ENCODE peak calls at places on chromosomes 4 and X, in ten cellular contexts. One of them, this sample, is unnamed.

GRCh38 chr4:80071643-80072606 is 1.1 kb downstream of the ANTXR2 start:
- DNase-seq in WERI-Rb-1: peak
- DNase-seq in A673: peak
- DNase-seq in upper lobe of right lung: peak
- DNase-seq in spleen: peak
- DNase-seq in tibial nerve: peak
- DNase-seq in uterus: peak
- DNase-seq in AG09309: no peak
- DNase-seq in psoas muscle: peak
- DNase-seq in fibroblast of lung: peak
- DNase-seq in this sample: peak

GRCh38 chr4:77734928-77735327 is 84.2 kb downstream of the CNOT6L start:
- DNase-seq in WERI-Rb-1: no peak
- DNase-seq in A673: peak
- DNase-seq in upper lobe of right lung: no peak
- DNase-seq in spleen: no peak
- DNase-seq in tibial nerve: no peak
- DNase-seq in uterus: no peak
- DNase-seq in AG09309: peak
- DNase-seq in psoas muscle: no peak
- DNase-seq in fibroblast of lung: peak
- DNase-seq in this sample: peak

GRCh38 chr4:168511780-168512467 is 15.1 kb downstream of the PALLD start:
- DNase-seq in WERI-Rb-1: no peak
- DNase-seq in A673: no peak
- DNase-seq in upper lobe of right lung: no peak
- DNase-seq in spleen: peak
- DNase-seq in tibial nerve: no peak
- DNase-seq in uterus: no peak
- DNase-seq in AG09309: no peak
- DNase-seq in psoas muscle: no peak
- DNase-seq in fibroblast of lung: no peak
- DNase-seq in this sample: no peak

GRCh38 chrX:72676465-72676864 is 37.6 kb downstream of the PHKA1 start:
- DNase-seq in WERI-Rb-1: no peak
- DNase-seq in A673: no peak
- DNase-seq in upper lobe of right lung: no peak
- DNase-seq in spleen: no peak
- DNase-seq in tibial nerve: no peak
- DNase-seq in uterus: no peak
- DNase-seq in AG09309: no peak
- DNase-seq in psoas muscle: no peak
- DNase-seq in fibroblast of lung: no peak
- DNase-seq in this sample: no peak

GRCh38 chr4:661856-662761 is 12.0 kb downstream of the ATP5ME start:
- DNase-seq in WERI-Rb-1: no peak
- DNase-seq in A673: no peak
- DNase-seq in upper lobe of right lung: no peak
- DNase-seq in spleen: peak
- DNase-seq in tibial nerve: no peak
- DNase-seq in uterus: no peak
- DNase-seq in AG09309: no peak
- DNase-seq in psoas muscle: peak
- DNase-seq in fibroblast of lung: no peak
- DNase-seq in this sample: no peak

GRCh38 chr4:74230902-74231499 is 73.1 kb downstream of the MTHFD2L start:
- DNase-seq in WERI-Rb-1: no peak
- DNase-seq in A673: peak
- DNase-seq in upper lobe of right lung: no peak
- DNase-seq in spleen: no peak
- DNase-seq in tibial nerve: no peak
- DNase-seq in uterus: no peak
- DNase-seq in AG09309: peak
- DNase-seq in psoas muscle: no peak
- DNase-seq in fibroblast of lung: peak
- DNase-seq in this sample: peak

GRCh38 chrX:17931855-17932254 is 70.8 kb upstream of the RAI2 start:
- DNase-seq in WERI-Rb-1: no peak
- DNase-seq in A673: no peak
- DNase-seq in upper lobe of right lung: no peak
- DNase-seq in spleen: no peak
- DNase-seq in tibial nerve: no peak
- DNase-seq in uterus: no peak
- DNase-seq in AG09309: no peak
- DNase-seq in psoas muscle: no peak
- DNase-seq in fibroblast of lung: no peak
- DNase-seq in this sample: no peak

GRCh38 chr4:134885436-134885835 is 683.8 kb upstream of the PABPC4L start:
- DNase-seq in WERI-Rb-1: no peak
- DNase-seq in A673: no peak
- DNase-seq in upper lobe of right lung: no peak
- DNase-seq in spleen: no peak
- DNase-seq in tibial nerve: no peak
- DNase-seq in uterus: no peak
- DNase-seq in AG09309: no peak
- DNase-seq in psoas muscle: no peak
- DNase-seq in fibroblast of lung: no peak
- DNase-seq in this sample: peak

GRCh38 chrX:71301195-71301924 is at the start of gene ITGB1BP2:
- DNase-seq in WERI-Rb-1: peak
- DNase-seq in A673: no peak
- DNase-seq in upper lobe of right lung: no peak
- DNase-seq in spleen: no peak
- DNase-seq in tibial nerve: no peak
- DNase-seq in uterus: peak
- DNase-seq in AG09309: no peak
- DNase-seq in psoas muscle: no peak
- DNase-seq in fibroblast of lung: peak
- DNase-seq in this sample: peak

GRCh38 chr4:80008351-80008750 is 64.7 kb downstream of the ANTXR2 start:
- DNase-seq in WERI-Rb-1: no peak
- DNase-seq in A673: no peak
- DNase-seq in upper lobe of right lung: no peak
- DNase-seq in spleen: no peak
- DNase-seq in tibial nerve: no peak
- DNase-seq in uterus: no peak
- DNase-seq in AG09309: no peak
- DNase-seq in psoas muscle: no peak
- DNase-seq in fibroblast of lung: no peak
- DNase-seq in this sample: no peak

GRCh38 chr4:80219301-80220025 is 22.2 kb downstream of the PRDM8 start:
- DNase-seq in WERI-Rb-1: no peak
- DNase-seq in A673: no peak
- DNase-seq in upper lobe of right lung: no peak
- DNase-seq in spleen: no peak
- DNase-seq in tibial nerve: no peak
- DNase-seq in uterus: no peak
- DNase-seq in AG09309: no peak
- DNase-seq in psoas muscle: no peak
- DNase-seq in fibroblast of lung: no peak
- DNase-seq in this sample: no peak

GRCh38 chrX:76893930-76894329 is 466.4 kb downstream of the MAGEE1 start:
- DNase-seq in WERI-Rb-1: no peak
- DNase-seq in A673: no peak
- DNase-seq in upper lobe of right lung: no peak
- DNase-seq in spleen: no peak
- DNase-seq in tibial nerve: no peak
- DNase-seq in uterus: no peak
- DNase-seq in AG09309: no peak
- DNase-seq in psoas muscle: no peak
- DNase-seq in fibroblast of lung: no peak
- DNase-seq in this sample: no peak

DNA sequence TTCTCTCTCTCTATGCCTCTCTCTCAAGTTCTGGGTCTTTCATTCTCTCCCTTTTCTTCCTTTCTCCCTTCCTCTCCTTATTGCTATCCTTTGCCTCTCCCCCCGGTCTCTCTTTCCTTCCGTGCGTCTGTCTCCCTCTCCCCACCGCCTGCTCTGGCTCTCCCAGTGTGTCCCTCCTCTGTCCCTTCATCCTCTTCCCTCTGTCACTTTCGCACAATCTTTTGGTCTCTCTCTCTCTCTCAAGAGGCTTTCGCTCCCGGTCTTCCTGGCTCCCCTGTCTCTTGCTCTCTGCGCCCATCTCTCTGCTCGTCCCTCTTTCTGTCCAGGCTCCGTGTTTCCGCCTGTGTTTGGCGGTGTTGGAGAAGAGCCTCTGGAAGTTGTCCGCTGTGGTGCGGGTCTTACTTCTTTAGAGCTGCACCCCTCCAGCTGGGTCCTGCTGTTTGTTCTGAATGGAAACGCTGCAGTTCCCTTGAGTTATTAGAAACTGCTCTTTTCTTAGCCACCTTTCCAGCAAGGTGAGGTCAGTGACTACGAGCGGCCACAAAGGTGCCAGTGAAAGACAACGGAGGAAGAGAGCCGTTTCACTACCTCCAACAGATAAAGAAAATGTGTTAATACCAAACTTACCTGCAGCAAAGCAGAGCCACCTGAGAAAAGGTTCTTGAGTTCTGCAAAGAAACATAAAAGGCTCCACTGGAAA is 1.1 kb downstream of the BMPR1B start:
- DNase-seq in WERI-Rb-1: peak
- DNase-seq in A673: no peak
- DNase-seq in upper lobe of right lung: no peak
- DNase-seq in spleen: no peak
- DNase-seq in tibial nerve: no peak
- DNase-seq in uterus: no peak
- DNase-seq in AG09309: no peak
- DNase-seq in psoas muscle: no peak
- DNase-seq in fibroblast of lung: peak
- DNase-seq in this sample: no peak
- H3K4me3 ChIP-seq in WERI-Rb-1: peak
- H3K4me3 ChIP-seq in A673: peak
- H3K4me3 ChIP-seq in upper lobe of right lung: peak
- H3K4me3 ChIP-seq in spleen: peak
- H3K4me3 ChIP-seq in tibial nerve: peak
- H3K4me3 ChIP-seq in uterus: peak
- H3K4me3 ChIP-seq in AG09309: peak
- H3K4me3 ChIP-seq in psoas muscle: peak
- H3K4me3 ChIP-seq in fibroblast of lung: peak
- H3K4me3 ChIP-seq in this sample: peak

GRCh38 chr4:37244583-37245390 is at the start of gene NWD2:
- DNase-seq in WERI-Rb-1: no peak
- DNase-seq in A673: peak
- DNase-seq in upper lobe of right lung: no peak
- DNase-seq in spleen: no peak
- DNase-seq in tibial nerve: no peak
- DNase-seq in uterus: no peak
- DNase-seq in AG09309: no peak
- DNase-seq in psoas muscle: peak
- DNase-seq in fibroblast of lung: no peak
- DNase-seq in this sample: no peak

GRCh38 chr4:37241646-37242045 is 2.9 kb upstream of the NWD2 start:
- DNase-seq in WERI-Rb-1: no peak
- DNase-seq in A673: no peak
- DNase-seq in upper lobe of right lung: no peak
- DNase-seq in spleen: no peak
- DNase-seq in tibial nerve: no peak
- DNase-seq in uterus: no peak
- DNase-seq in AG09309: no peak
- DNase-seq in psoas muscle: no peak
- DNase-seq in fibroblast of lung: no peak
- DNase-seq in this sample: no peak

GRCh38 chr4:37245391-37245954 is 930 bp downstream of the NWD2 start:
- DNase-seq in WERI-Rb-1: no peak
- DNase-seq in A673: no peak
- DNase-seq in upper lobe of right lung: no peak
- DNase-seq in spleen: no peak
- DNase-seq in tibial nerve: no peak
- DNase-seq in uterus: no peak
- DNase-seq in AG09309: no peak
- DNase-seq in psoas muscle: no peak
- DNase-seq in fibroblast of lung: no peak
- DNase-seq in this sample: no peak

GRCh38 chr4:37243722-37244582 is 591 bp upstream of the NWD2 start:
- DNase-seq in WERI-Rb-1: no peak
- DNase-seq in A673: no peak
- DNase-seq in upper lobe of right lung: no peak
- DNase-seq in spleen: no peak
- DNase-seq in tibial nerve: no peak
- DNase-seq in uterus: no peak
- DNase-seq in AG09309: no peak
- DNase-seq in psoas muscle: no peak
- DNase-seq in fibroblast of lung: no peak
- DNase-seq in this sample: no peak

GRCh38 chr4:37243061-37243460 is 1.5 kb upstream of the NWD2 start:
- DNase-seq in WERI-Rb-1: no peak
- DNase-seq in A673: no peak
- DNase-seq in upper lobe of right lung: no peak
- DNase-seq in spleen: no peak
- DNase-seq in tibial nerve: no peak
- DNase-seq in uterus: no peak
- DNase-seq in AG09309: no peak
- DNase-seq in psoas muscle: no peak
- DNase-seq in fibroblast of lung: no peak
- DNase-seq in this sample: no peak
- TF ChIP-seq CTCF in WERI-Rb-1: no peak
- TF ChIP-seq CTCF in A673: no peak
- TF ChIP-seq CTCF in upper lobe of right lung: no peak
- TF ChIP-seq CTCF in spleen: no peak
- TF ChIP-seq CTCF in tibial nerve: no peak
- TF ChIP-seq CTCF in uterus: no peak
- TF ChIP-seq CTCF in AG09309: no peak
- TF ChIP-seq CTCF in psoas muscle: no peak
- TF ChIP-seq CTCF in fibroblast of lung: no peak
- TF ChIP-seq CTCF in this sample: no peak

GRCh38 chrX:118824173-118824782 is 654 bp downstream of the ZCCHC12 start:
- DNase-seq in WERI-Rb-1: no peak
- DNase-seq in A673: no peak
- DNase-seq in upper lobe of right lung: no peak
- DNase-seq in spleen: no peak
- DNase-seq in tibial nerve: no peak
- DNase-seq in uterus: no peak
- DNase-seq in AG09309: no peak
- DNase-seq in psoas muscle: no peak
- DNase-seq in fibroblast of lung: no peak
- DNase-seq in this sample: no peak
- H3K4me3 ChIP-seq in WERI-Rb-1: peak
- H3K4me3 ChIP-seq in A673: peak
- H3K4me3 ChIP-seq in upper lobe of right lung: peak
- H3K4me3 ChIP-seq in spleen: peak
- H3K4me3 ChIP-seq in tibial nerve: no peak
- H3K4me3 ChIP-seq in uterus: peak
- H3K4me3 ChIP-seq in AG09309: peak
- H3K4me3 ChIP-seq in psoas muscle: peak
- H3K4me3 ChIP-seq in fibroblast of lung: no peak
- H3K4me3 ChIP-seq in this sample: no peak

GRCh38 chrX:134780908-134781307 is 122.6 kb upstream of the PLAC1 start:
- DNase-seq in WERI-Rb-1: no peak
- DNase-seq in A673: no peak
- DNase-seq in upper lobe of right lung: no peak
- DNase-seq in spleen: no peak
- DNase-seq in tibial nerve: no peak
- DNase-seq in uterus: no peak
- DNase-seq in AG09309: no peak
- DNase-seq in psoas muscle: no peak
- DNase-seq in fibroblast of lung: no peak
- DNase-seq in this sample: no peak

GRCh38 chrX:134776844-134777370 is 118.6 kb upstream of the PLAC1 start:
- DNase-seq in WERI-Rb-1: no peak
- DNase-seq in A673: no peak
- DNase-seq in upper lobe of right lung: no peak
- DNase-seq in spleen: no peak
- DNase-seq in tibial nerve: no peak
- DNase-seq in uterus: no peak
- DNase-seq in AG09309: no peak
- DNase-seq in psoas muscle: no peak
- DNase-seq in fibroblast of lung: no peak
- DNase-seq in this sample: no peak

GRCh38 chrX:134782796-134783195 is 124.5 kb upstream of the PLAC1 start:
- DNase-seq in WERI-Rb-1: no peak
- DNase-seq in A673: peak
- DNase-seq in upper lobe of right lung: no peak
- DNase-seq in spleen: no peak
- DNase-seq in tibial nerve: peak
- DNase-seq in uterus: no peak
- DNase-seq in AG09309: no peak
- DNase-seq in psoas muscle: no peak
- DNase-seq in fibroblast of lung: peak
- DNase-seq in this sample: peak
- TF ChIP-seq CTCF in WERI-Rb-1: no peak
- TF ChIP-seq CTCF in A673: peak
- TF ChIP-seq CTCF in upper lobe of right lung: peak
- TF ChIP-seq CTCF in spleen: peak
- TF ChIP-seq CTCF in tibial nerve: peak
- TF ChIP-seq CTCF in uterus: peak
- TF ChIP-seq CTCF in AG09309: peak
- TF ChIP-seq CTCF in psoas muscle: peak
- TF ChIP-seq CTCF in fibroblast of lung: peak
- TF ChIP-seq CTCF in this sample: peak